ENCODE peak calls at places on chromosomes 12 and 14, in six cellular contexts. R is tibial artery; B is effector memory CD4-positive, alpha-beta T cell; W is uterus; H is fibroblast of lung; Y is PC-3. A is an unnamed sample.

GRCh38 chr12:125835852-125836251 is 770.6 kb downstream of the AACS start:
- DNase-seq in R (no peak), B (no peak), W (no peak), H (no peak), Y (no peak), A (no peak)

GRCh38 chr14:31934767-31935266 is 142.3 kb upstream of the ARHGAP5 start:
- DNase-seq in R (no peak), B (no peak), W (no peak), H (peak; percentile 65), Y (peak; percentile 61), A (no peak)

GRCh38 chr12:226401-226800 is 12.4 kb upstream of the SLC6A12 start:
- DNase-seq in R (peak; percentile 45), B (no peak), W (no peak), H (no peak), Y (no peak), A (no peak)

GRCh38 chr12:41663487-41664258 is 475.6 kb downstream of the PDZRN4 start:
- DNase-seq in R (no peak), B (no peak), W (no peak), H (peak; percentile 1), Y (peak; percentile 53), A (no peak)

GRCh38 chr14:83044001-83044400 is 1510.3 kb upstream of the SEL1L start:
- DNase-seq in R (no peak), B (no peak), W (no peak), H (no peak), Y (no peak), A (no peak)

GRCh38 chr14:95524706-95525512 is 8.5 kb upstream of the SYNE3 start:
- DNase-seq in R (no peak), B (no peak), W (no peak), H (no peak), Y (peak; percentile 44), A (no peak)

GRCh38 chr14:76396714-76397187 is 20.8 kb downstream of the ESRRB start:
- DNase-seq in R (no peak), B (no peak), W (no peak), H (no peak), Y (no peak), A (no peak)

GRCh38 chr14:75442166-75442565 is 14.3 kb downstream of the JDP2 start:
- DNase-seq in R (no peak), B (no peak), W (no peak), H (no peak), Y (no peak), A (no peak)

GRCh38 chr12:67430708-67431335 is 161.7 kb downstream of the CAND1 start:
- DNase-seq in R (peak; percentile 77), B (no peak), W (peak; percentile 73), H (peak; percentile 85), Y (peak; percentile 19), A (no peak)

GRCh38 chr12:119686355-119686754 is 18.4 kb downstream of the PRKAB1 start:
- DNase-seq in R (no peak), B (no peak), W (no peak), H (no peak), Y (no peak), A (no peak)

GRCh38 chr12:119687344-119687865 is 19.5 kb downstream of the PRKAB1 start:
- DNase-seq in R (no peak), B (no peak), W (no peak), H (no peak), Y (no peak), A (no peak)

GRCh38 chr12:119685375-119685774 is 17.4 kb downstream of the PRKAB1 start:
- DNase-seq in R (no peak), B (no peak), W (no peak), H (no peak), Y (no peak), A (no peak)

GRCh38 chr12:119687879-119688278 is 19.9 kb downstream of the PRKAB1 start:
- DNase-seq in R (no peak), B (no peak), W (no peak), H (no peak), Y (no peak), A (no peak)

GRCh38 chr12:119686776-119687175 is 18.8 kb downstream of the PRKAB1 start:
- DNase-seq in R (peak; percentile 35), B (no peak), W (no peak), H (no peak), Y (no peak), A (no peak)
- H3K27ac ChIP-seq in R (no peak overlapping the region), B (no peak overlapping the region), W (no peak overlapping the region), H (no peak overlapping the region), Y (no peak overlapping the region), A (no peak overlapping the region)

DNA sequence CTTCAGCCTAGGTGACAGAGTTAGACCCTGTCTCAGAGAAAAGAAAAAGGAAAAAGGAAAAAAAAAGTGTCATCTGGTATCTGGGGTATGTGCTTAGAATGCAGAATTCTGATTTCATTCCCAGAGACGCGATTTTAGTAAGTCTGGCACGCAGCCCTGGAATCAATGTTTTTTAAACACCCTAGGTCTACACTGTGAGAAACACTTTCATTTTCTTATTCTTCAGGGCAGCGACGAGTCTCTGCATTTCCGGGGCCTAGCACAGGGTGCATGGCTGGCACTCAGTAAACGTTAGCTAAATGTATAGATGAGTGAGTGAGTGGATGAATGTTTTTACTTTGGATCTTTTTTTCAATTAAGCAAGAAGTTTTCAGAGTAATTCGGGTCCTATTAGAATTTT is 243.7 kb upstream of the PWP1 start:
- DNase-seq in R (no peak), B (no peak), W (no peak), H (peak; percentile 54), Y (no peak), A (no peak)
- H3K27ac ChIP-seq in R (no peak overlapping the region), B (no peak overlapping the region), W (no peak overlapping the region), H (peak overlapping the region; percentile 12), Y (no peak overlapping the region), A (no peak overlapping the region)

GRCh38 chr12:95759039-95759438 is 31.5 kb downstream of the NTN4 start:
- DNase-seq in R (no peak), B (no peak), W (no peak), H (no peak), Y (no peak), A (no peak)

GRCh38 chr12:95756362-95756761 is 34.2 kb downstream of the NTN4 start:
- DNase-seq in R (no peak), B (no peak), W (no peak), H (no peak), Y (no peak), A (no peak)

GRCh38 chr12:95760371-95760770 is 30.2 kb downstream of the NTN4 start:
- DNase-seq in R (no peak), B (no peak), W (no peak), H (no peak), Y (no peak), A (no peak)

GRCh38 chr12:95755236-95755865 is 35.2 kb downstream of the NTN4 start:
- DNase-seq in R (no peak), B (no peak), W (no peak), H (no peak), Y (no peak), A (no peak)
- H3K27ac ChIP-seq in R (no peak overlapping the region), B (no peak overlapping the region), W (no peak overlapping the region), H (no peak overlapping the region), Y (peak overlapping the region; percentile 23), A (no peak overlapping the region)

GRCh38 chr14:90699016-90699415 is 117.2 kb downstream of the TTC7B start:
- DNase-seq in R (no peak), B (no peak), W (no peak), H (no peak), Y (no peak), A (no peak)

GRCh38 chr14:90696728-90697127 is 119.5 kb downstream of the TTC7B start:
- DNase-seq in R (no peak), B (no peak), W (no peak), H (no peak), Y (no peak), A (no peak)

GRCh38 chr14:90697577-90698206 is 118.5 kb downstream of the TTC7B start:
- DNase-seq in R (peak; percentile 92), B (peak; percentile 46), W (peak; percentile 85), H (peak; percentile 86), Y (peak; percentile 82), A (peak; percentile 81)

GRCh38 chr14:90697146-90697545 is 119.1 kb downstream of the TTC7B start:
- DNase-seq in R (no peak), B (no peak), W (no peak), H (no peak), Y (no peak), A (no peak)

DNA sequence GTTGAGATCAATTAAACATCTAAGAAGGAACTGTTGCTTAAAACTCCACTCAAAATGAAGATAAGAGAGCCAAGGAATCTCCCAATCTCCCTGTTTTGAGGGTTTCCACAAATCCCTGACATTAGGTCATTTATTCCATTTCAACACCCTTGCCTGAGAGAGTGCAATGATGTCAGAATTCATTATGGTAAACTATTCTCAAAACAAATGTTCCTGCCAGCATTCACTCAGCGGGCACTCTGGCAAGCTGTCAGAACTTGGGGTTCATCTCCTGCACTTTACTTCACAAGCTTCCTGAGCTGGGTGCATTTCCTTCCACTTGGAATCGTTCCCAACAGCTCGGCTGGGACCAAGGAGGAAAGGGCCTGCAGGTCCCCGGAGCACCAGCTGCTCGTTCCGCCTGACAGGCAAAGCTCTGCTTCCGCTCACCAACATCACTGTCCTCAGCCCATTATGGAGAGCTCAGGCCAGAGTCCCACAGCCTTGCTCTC is 117.8 kb downstream of the TTC7B start:
- DNase-seq in R (peak; percentile 87), B (no peak), W (peak; percentile 54), H (peak; percentile 79), Y (no peak), A (peak; percentile 71)
- H3K27ac ChIP-seq in R (peak overlapping the region; percentile 79), B (no peak overlapping the region), W (peak overlapping the region; percentile 75), H (no peak overlapping the region), Y (no peak overlapping the region), A (peak overlapping the region; percentile 71)

GRCh38 chr14:39107624-39108023 is 4.6 kb upstream of the SEC23A start:
- DNase-seq in R (no peak), B (no peak), W (no peak), H (peak; percentile 67), Y (peak; percentile 67), A (no peak)

GRCh38 chr14:39114073-39114838 is at the start of gene GEMIN2:
- DNase-seq in R (peak; percentile 95), B (peak; percentile 88), W (peak; percentile 94), H (peak; percentile 94), Y (peak; percentile 97), A (peak; percentile 75)

GRCh38 chr14:39113685-39114072 is 444 bp upstream of the GEMIN2 start:
- DNase-seq in R (no peak), B (no peak), W (no peak), H (no peak), Y (no peak), A (no peak)

GRCh38 chr14:39109893-39110715 is 4.0 kb upstream of the GEMIN2 start:
- DNase-seq in R (no peak), B (no peak), W (no peak), H (no peak), Y (no peak), A (no peak)

DNA sequence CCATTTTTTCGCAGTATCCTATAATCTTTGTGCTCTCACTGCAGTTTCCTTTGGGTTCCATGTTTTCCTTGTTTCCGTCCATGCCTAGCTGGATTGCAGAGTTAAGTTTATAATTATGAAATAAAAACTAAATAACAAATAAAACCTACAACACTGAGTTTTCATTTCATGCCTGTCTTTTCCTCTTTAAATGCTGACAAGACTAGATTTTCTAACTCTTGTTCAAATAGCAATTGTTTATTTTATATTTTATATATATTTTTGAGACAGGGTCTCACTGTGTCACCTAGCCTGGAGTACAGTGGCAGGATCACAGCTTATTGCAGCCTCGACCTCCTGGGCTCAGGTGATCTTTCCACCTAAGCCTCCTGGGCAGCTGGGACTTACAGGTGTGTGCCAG is 5.3 kb upstream of the GEMIN2 start:
- DNase-seq in R (no peak), B (no peak), W (no peak), H (no peak), Y (no peak), A (no peak)
- H3K27ac ChIP-seq in R (no peak overlapping the region), B (no peak overlapping the region), W (no peak overlapping the region), H (no peak overlapping the region), Y (no peak overlapping the region), A (no peak overlapping the region)

A was measured in substantia nigra.